ENCODE peak calls at places on chromosomes 3 and 15, in nine cellular contexts. K is HAP-1; P is Panc1; Q is astrocyte of the spinal cord; B is HEK293T; N is K562; G is stimulated activated CD8-positive, alpha-beta memory T cell treated with anti-CD3 and anti-CD28 coated beads, Interleukin-7, amount 100 ng/mL, for 1 hour; M is IMR-90; X is NCI-H2107. V is an unnamed sample.

GRCh38 chr15:86296762-86297161 is 217.1 kb downstream of the AGBL1 start:
- DNase-seq in X (no peak), M (no peak), B (no peak), N (no peak), K (no peak), P (no peak), G (no peak), Q (no peak), V (no peak)

GRCh38 chr3:162777118-162777517 is 1280.5 kb downstream of the OTOL1 start:
- DNase-seq in M (no peak), K (no peak), P (no peak), B (peak; percentile 11), Q (no peak), G (no peak), N (no peak), X (no peak), V (no peak)

GRCh38 chr3:195196266-195196665 is 74.7 kb downstream of the XXYLT1 start:
- DNase-seq in M (peak; percentile 61), G (no peak), K (no peak), P (no peak), Q (peak; percentile 67), B (no peak), N (no peak), X (no peak), V (peak; percentile 49)

GRCh38 chr15:78034495-78035191 is 42.9 kb downstream of the TBC1D2B start:
- DNase-seq in Q (no peak), M (peak; percentile 38), P (no peak), B (no peak), G (peak; percentile 55), K (no peak), X (no peak), N (no peak), V (peak; percentile 43)

GRCh38 chr3:49805367-49805782 is 2.3 kb downstream of the INKA1 start:
- DNase-seq in K (no peak), P (no peak), B (no peak), Q (peak; percentile 38), N (no peak), M (peak; percentile 56), X (no peak), G (no peak), V (no peak)

GRCh38 chr3:139916271-139916670 is 18.7 kb upstream of the CLSTN2 start:
- DNase-seq in K (no peak), X (no peak), P (no peak), G (no peak), Q (no peak), N (no peak), B (no peak), M (no peak), V (no peak)

GRCh38 chr3:178063475-178063874 is 472.8 kb upstream of the KCNMB2 start:
- DNase-seq in P (no peak), K (no peak), X (no peak), G (no peak), N (no peak), Q (peak; percentile 38), B (no peak), M (peak; percentile 69), V (no peak)

GRCh38 chr3:42473083-42473932 is 29.1 kb upstream of the VIPR1 start:
- DNase-seq in M (peak; percentile 16), Q (no peak), N (no peak), G (no peak), B (no peak), X (no peak), K (no peak), P (no peak), V (peak; percentile 32)

GRCh38 chr3:38551026-38551832 is 55.1 kb downstream of the EXOG start:
- DNase-seq in M (no peak), P (no peak), N (no peak), X (no peak), K (no peak), G (no peak), B (no peak), Q (no peak), V (no peak)

GRCh38 chr15:92082217-92082843 is 228.8 kb downstream of the SLCO3A1 start:
- DNase-seq in G (no peak), X (no peak), B (peak; percentile 74), M (peak; percentile 73), Q (peak; percentile 75), P (no peak), N (peak; percentile 62), K (peak; percentile 83), V (peak; percentile 57)

GRCh38 chr3:187319699-187320302 is 28.3 kb upstream of the MASP1 start:
- DNase-seq in B (peak; percentile 60), P (peak; percentile 73), G (peak; percentile 28), N (peak; percentile 62), Q (peak; percentile 58), M (peak; percentile 70), X (peak; percentile 47), K (peak; percentile 81), V (peak; percentile 69)

GRCh38 chr15:77719450-77719849 is 86.7 kb upstream of the LINGO1 start:
- DNase-seq in N (no peak), Q (no peak), B (no peak), K (no peak), P (no peak), M (no peak), X (no peak), G (no peak), V (no peak)

GRCh38 chr15:100170280-100170654 is 171.5 kb downstream of the ADAMTS17 start:
- DNase-seq in N (no peak), X (no peak), K (no peak), Q (no peak), B (no peak), G (no peak), P (no peak), M (no peak), V (no peak)

GRCh38 chr3:66115858-66116654 is 77.3 kb upstream of the MAGI1 start:
- DNase-seq in P (no peak), X (no peak), B (no peak), Q (peak; percentile 93), K (no peak), N (no peak), M (peak; percentile 98), G (no peak), V (peak; percentile 85)

GRCh38 chr3:126295407-126295939 is 61.7 kb downstream of the KLF15 start:
- DNase-seq in N (no peak), X (no peak), Q (no peak), M (no peak), P (no peak), G (no peak), K (no peak), B (no peak), V (no peak)

GRCh38 chr3:182789371-182789770 is 3.9 kb upstream of the ATP11B start:
- DNase-seq in Q (no peak), X (no peak), B (no peak), G (no peak), M (peak; percentile 18), N (no peak), K (no peak), P (no peak), V (peak; percentile 20)

GRCh38 chr3:37590328-37591079 is 271.2 kb upstream of the CTDSPL start:
- DNase-seq in G (no peak), N (peak; percentile 28), B (no peak), P (no peak), M (no peak), K (no peak), Q (no peak), X (no peak), V (no peak)

GRCh38 chr3:48435774-48436476 is 4.0 kb downstream of the CCDC51 start:
- DNase-seq in X (peak; percentile 19), B (peak; percentile 79), Q (peak; percentile 81), G (peak; percentile 76), K (peak; percentile 92), M (peak; percentile 79), P (peak; percentile 66), N (peak; percentile 81), V (peak; percentile 73)

GRCh38 chr3:47318921-47319320 is 36.2 kb downstream of the KLHL18 start:
- DNase-seq in Q (no peak), X (no peak), B (no peak), N (no peak), G (no peak), M (peak; percentile 28), K (no peak), P (no peak), V (no peak)

GRCh38 chr3:148625991-148626390 is 71.7 kb upstream of the AGTR1 start:
- DNase-seq in X (no peak), M (no peak), G (no peak), B (no peak), P (no peak), Q (no peak), K (no peak), N (no peak), V (peak; percentile 62)

GRCh38 chr3:58299839-58300516 is 6.1 kb upstream of the RPP14 start:
- DNase-seq in M (peak; percentile 73), G (no peak), K (no peak), B (no peak), Q (peak; percentile 62), N (no peak), P (no peak), X (no peak), V (peak; percentile 50)

GRCh38 chr15:83846847-83847246 is 192.9 kb downstream of the ADAMTSL3 start:
- DNase-seq in M (peak; percentile 94), K (no peak), G (no peak), B (no peak), Q (peak; percentile 15), N (no peak), X (no peak), P (no peak), V (peak; percentile 28)